ENCODE peak calls at places on chromosomes 11 and 22, in four cellular contexts. F is activated CD4-positive, alpha-beta T cell treated with anti-CD3 and anti-CD28 coated beads, Interleukin-2, amount 10 ng/mL, durations not matched to agents 7 days and 5 days; N is stimulated activated CD8-positive, alpha-beta memory T cell treated with anti-CD3 and anti-CD28 coated beads, Interleukin-15, amount 100 ng/mL, for 4 hours; Z is EL. W is an unnamed sample.

GRCh38 chr11:62456630-62457029 is 37.8 kb downstream of the SCGB1A1 start:
- DNase-seq in Z (no peak), F (no peak), N (no peak), W (no peak)

GRCh38 chr22:19787849-19788141 is 27.2 kb downstream of the TBX1 start:
- DNase-seq in F (no peak), Z (no peak), N (no peak), W (no peak)

GRCh38 chr22:35622132-35622913 is 5.2 kb upstream of the MB start:
- DNase-seq in N (no peak), Z (no peak), F (no peak), W (no peak)

GRCh38 chr11:2135648-2136201 is 3.5 kb downstream of the IGF2 start:
- DNase-seq in Z (no peak), F (no peak), N (no peak), W (no peak)

GRCh38 chr22:31210830-31211503 is 1.1 kb upstream of the LIMK2 start:
- DNase-seq in N (no peak), Z (peak; percentile 22), F (peak; percentile 34), W (peak; percentile 12)

GRCh38 chr22:19719055-19719482 is 4.3 kb upstream of the GP1BB start:
- DNase-seq in F (no peak), N (peak; percentile 53), Z (no peak), W (no peak)

GRCh38 chr11:110908401-110909106 is 196.3 kb upstream of the ARHGAP20 start:
- DNase-seq in F (peak; percentile 17), N (no peak), Z (peak; percentile 11), W (peak; percentile 87)

GRCh38 chr22:38638734-38639133 is 17.5 kb downstream of the FAM227A start:
- DNase-seq in F (no peak), Z (no peak), N (no peak), W (no peak)

GRCh38 chr22:17267661-17268330 is 48.6 kb upstream of the ADA2 start:
- DNase-seq in Z (no peak), N (no peak), F (no peak), W (no peak)

GRCh38 chr22:46267431-46268279 is at the start of gene TTC38:
- DNase-seq in Z (peak; percentile 87), N (no peak), F (peak; percentile 54), W (peak; percentile 72)

W was measured in HFFc6.